ENCODE peak calls at places on chromosomes 6 and 20, in ten cellular contexts. K is NCI-H187 treated with DMSO at 0.1 percent for 48 hours; T is 8988T; G is NAMALWA; Y is iPS DF 19.7; B is activated CD4-positive, alpha-beta T cell treated with anti-CD3 and anti-CD28 coated beads, Interleukin-2, amount 50 U/mL, for 48 hours; E is cardiac muscle cell; X is Daoy; R is HTR-8/SVneo; M is stimulated activated CD4-positive, alpha-beta T cell treated with anti-CD3 and anti-CD28 coated beads, Interleukin-12 subunit alpha, Interleukin-12 subunit beta, amount 100 ng/mL, for 24 hours. A is an unnamed sample.

GRCh38 chr6:25590986-25591385 is 61.0 kb upstream of the SCGN start:
- DNase-seq in K (no peak), T (no peak), Y (no peak), R (no peak), X (no peak), B (no peak), G (no peak), M (no peak), E (no peak), A (no peak)

GRCh38 chr6:72534236-72534635 is 87.6 kb upstream of the KCNQ5 start:
- DNase-seq in G (no peak), R (no peak), M (no peak), Y (no peak), B (no peak), T (no peak), X (no peak), E (no peak), K (no peak), A (no peak)

GRCh38 chr6:122144229-122144628 is 255.2 kb upstream of the HSF2 start:
- DNase-seq in M (no peak), X (no peak), B (no peak), G (no peak), T (no peak), K (no peak), R (no peak), Y (no peak), E (no peak), A (no peak)

GRCh38 chr6:90429713-90430112 is 133.1 kb upstream of the BACH2 start:
- DNase-seq in X (no peak), R (no peak), M (no peak), Y (no peak), B (no peak), G (no peak), T (no peak), E (no peak), K (no peak), A (no peak)

GRCh38 chr6:43491750-43492661 is 14.6 kb downstream of the TJAP1 start:
- DNase-seq in Y (no peak), B (no peak), G (no peak), K (no peak), T (no peak), E (no peak), R (peak; percentile 83), X (peak; percentile 79), M (no peak), A (no peak)

GRCh38 chr6:8743146-8743745 is 307.9 kb upstream of the SLC35B3 start:
- DNase-seq in R (peak; percentile 22), K (no peak), X (peak; percentile 39), T (no peak), G (peak; percentile 50), M (no peak), E (no peak), B (no peak), Y (no peak), A (no peak)

GRCh38 chr6:148509789-148510581 is 167.3 kb downstream of the SASH1 start:
- DNase-seq in G (peak; percentile 73), E (no peak), Y (no peak), B (no peak), X (peak; percentile 87), R (peak; percentile 29), T (no peak), M (no peak), K (no peak), A (no peak)

GRCh38 chr6:99458319-99458718 is 33.2 kb upstream of the PNISR start:
- DNase-seq in M (no peak), T (no peak), K (no peak), X (peak; percentile 16), R (no peak), Y (peak; percentile 17), B (no peak), E (peak; percentile 4), G (peak; percentile 44), A (peak; percentile 11)

GRCh38 chr6:82144007-82144851 is 103.3 kb downstream of the IBTK start:
- DNase-seq in X (peak; percentile 94), M (no peak), Y (no peak), R (peak; percentile 67), G (no peak), K (no peak), E (peak; percentile 37), T (peak; percentile 13), B (no peak), A (no peak)

GRCh38 chr6:168060521-168060931 is 18.5 kb downstream of the FRMD1 start:
- DNase-seq in R (peak; percentile 48), T (peak; percentile 68), M (no peak), B (no peak), X (peak; percentile 44), G (no peak), Y (no peak), K (no peak), E (peak; percentile 65), A (peak; percentile 13)

GRCh38 chr6:169825558-169826225 is 74.3 kb downstream of the ERMARD start:
- DNase-seq in R (no peak), G (no peak), E (no peak), X (no peak), M (no peak), B (no peak), Y (no peak), T (no peak), K (no peak), A (no peak)

GRCh38 chr6:163902993-163903392 is 488.5 kb downstream of the QKI start:
- DNase-seq in M (no peak), K (no peak), Y (no peak), G (no peak), R (no peak), X (no peak), T (no peak), E (no peak), B (no peak), A (no peak)

GRCh38 chr6:144559865-144560603 is 274.9 kb downstream of the UTRN start:
- DNase-seq in M (peak; percentile 22), R (no peak), T (no peak), G (no peak), B (peak; percentile 62), Y (no peak), E (no peak), K (no peak), X (peak; percentile 39), A (no peak)

GRCh38 chr20:37437676-37438075 is 83.4 kb upstream of the NNAT start:
- DNase-seq in R (no peak), T (no peak), E (no peak), G (no peak), X (no peak), Y (no peak), B (no peak), M (no peak), K (no peak), A (no peak)

GRCh38 chr6:150377211-150377781 is 8.5 kb downstream of the IYD start:
- DNase-seq in R (no peak), Y (no peak), X (no peak), E (peak; percentile 26), M (no peak), T (no peak), G (no peak), K (no peak), B (no peak), A (no peak)

A was measured in NT2/D1.